ENCODE peak calls at places on chromosomes 13 and 19, in ten cellular contexts. R, L, E, B, F, W, Q, V, N and G are unnamed samples.

GRCh38 chr13:41613984-41614581 is 156.7 kb downstream of the RGCC start:
- DNase-seq in R (no peak), L (peak), E (no peak), B (no peak), F (no peak), W (peak), Q (peak), V (no peak), N (peak), G (no peak)

GRCh38 chr13:20356437-20356836 is 124.3 kb upstream of the GJB6 start:
- DNase-seq in R (no peak), L (no peak), E (no peak), B (no peak), F (no peak), W (no peak), Q (no peak), V (no peak), N (no peak), G (no peak)

GRCh38 chr19:2561895-2562294 is 86.0 kb downstream of the GADD45B start:
- DNase-seq in R (peak), L (no peak), E (no peak), B (peak), F (no peak), W (no peak), Q (no peak), V (no peak), N (peak), G (no peak)

GRCh38 chr19:53772943-53773342 is 51.2 kb downstream of the NLRP12 start:
- DNase-seq in R (no peak), L (peak), E (no peak), B (peak), F (peak), W (peak), Q (peak), V (peak), N (no peak), G (peak)

GRCh38 chr13:36382030-36382429 is 35.8 kb upstream of the SPART start:
- DNase-seq in R (no peak), L (no peak), E (no peak), B (no peak), F (peak), W (no peak), Q (no peak), V (no peak), N (no peak), G (no peak)

GRCh38 chr13:101530293-101530692 is 77.8 kb downstream of the ITGBL1 start:
- DNase-seq in R (no peak), L (no peak), E (no peak), B (no peak), F (no peak), W (no peak), Q (no peak), V (no peak), N (no peak), G (no peak)

GRCh38 chr13:102399791-102400618 is 1.8 kb downstream of the FGF14 start:
- DNase-seq in R (no peak), L (no peak), E (no peak), B (no peak), F (no peak), W (no peak), Q (peak), V (no peak), N (peak), G (no peak)

GRCh38 chr13:26412263-26412662 is 145.2 kb upstream of the WASF3 start:
- DNase-seq in R (no peak), L (no peak), E (no peak), B (no peak), F (no peak), W (no peak), Q (no peak), V (no peak), N (no peak), G (no peak)

GRCh38 chr19:4224470-4224869 is 4.9 kb upstream of the EBI3 start:
- DNase-seq in R (no peak), L (no peak), E (no peak), B (no peak), F (no peak), W (no peak), Q (no peak), V (no peak), N (no peak), G (no peak)

GRCh38 chr13:59823495-59823894 is 340.2 kb downstream of the DIAPH3 start:
- DNase-seq in R (no peak), L (peak), E (no peak), B (no peak), F (peak), W (no peak), Q (no peak), V (no peak), N (no peak), G (no peak)

GRCh38 chr19:17359905-17360800 is 17.0 kb downstream of the PLVAP start:
- DNase-seq in R (no peak), L (no peak), E (no peak), B (no peak), F (no peak), W (no peak), Q (no peak), V (no peak), N (no peak), G (no peak)